ENCODE peak calls at places on chromosomes 2 and 18, in five cellular contexts. R is Peyer's patch, O is PC-9, K is psoas muscle, U is lower lobe of right lung. T is an unnamed sample.

GRCh38 chr2:69086466-69086865 is 73.5 kb downstream of the ANTXR1 start:
- DNase-seq in R (no peak), O (no peak), K (no peak), U (no peak), T (no peak)

GRCh38 chr2:233473878-233474277 is 92.7 kb downstream of the USP40 start:
- DNase-seq in R (no peak), O (no peak), K (peak), U (no peak), T (no peak)

GRCh38 chr2:234291765-234292204 is 205.1 kb downstream of the ARL4C start:
- DNase-seq in R (peak), O (peak), K (no peak), U (no peak), T (peak)

GRCh38 chr2:240293865-240294461 is 141.5 kb upstream of the GPC1 start:
- DNase-seq in R (no peak), O (no peak), K (no peak), U (no peak), T (no peak)

GRCh38 chr2:64202206-64202864 is 58.1 kb upstream of the PELI1 start:
- DNase-seq in R (no peak), O (no peak), K (no peak), U (no peak), T (no peak)

GRCh38 chr2:128593518-128594272 is 275.0 kb upstream of the HS6ST1 start:
- DNase-seq in R (no peak), O (no peak), K (no peak), U (no peak), T (no peak)

GRCh38 chr2:241125626-241126025 is 23.5 kb upstream of the MTERF4 start:
- DNase-seq in R (no peak), O (no peak), K (peak), U (peak), T (no peak)

GRCh38 chr18:70397259-70397925 is 108.5 kb downstream of the SOCS6 start:
- DNase-seq in R (no peak), O (no peak), K (no peak), U (no peak), T (no peak)

GRCh38 chr2:240911641-240912265 is 5.6 kb downstream of the CROCC2 start:
- DNase-seq in R (no peak), O (no peak), K (no peak), U (no peak), T (no peak)

GRCh38 chr18:74353169-74353775 is 37.6 kb downstream of the C18orf63 start:
- DNase-seq in R (peak), O (peak), K (no peak), U (no peak), T (peak)

GRCh38 chr2:109440507-109441156 is 173.1 kb downstream of the SEPTIN10 start:
- DNase-seq in R (no peak), O (no peak), K (no peak), U (no peak), T (no peak)

GRCh38 chr2:105739944-105740734 is 4.6 kb upstream of the NCK2 start:
- DNase-seq in R (no peak), O (no peak), K (no peak), U (no peak), T (no peak)

GRCh38 chr2:240567872-240568677 is at the start of gene RNPEPL1:
- DNase-seq in R (peak), O (peak), K (peak), U (peak), T (no peak)

GRCh38 chr2:45771251-45771650 is 119.8 kb downstream of the PRKCE start:
- DNase-seq in R (no peak), O (no peak), K (peak), U (peak), T (no peak)

GRCh38 chr2:132407767-132408166 is 8.8 kb upstream of the GPR39 start:
- DNase-seq in R (no peak), O (no peak), K (no peak), U (no peak), T (no peak)

GRCh38 chr2:79971807-79972206 is 332.7 kb downstream of the LRRTM1 start:
- DNase-seq in R (no peak), O (no peak), K (no peak), U (no peak), T (no peak)

GRCh38 chr2:204776781-204777559 is 231.7 kb downstream of the PARD3B start:
- DNase-seq in R (no peak), O (no peak), K (no peak), U (no peak), T (no peak)

GRCh38 chr2:136645458-136645857 is 119.9 kb upstream of the THSD7B start:
- DNase-seq in R (no peak), O (no peak), K (no peak), U (no peak), T (no peak)

GRCh38 chr2:84022810-84023431 is 436.2 kb downstream of the SUCLG1 start:
- DNase-seq in R (no peak), O (peak), K (no peak), U (no peak), T (peak)

GRCh38 chr2:153214349-153214748 is 264.2 kb downstream of the RPRM start:
- DNase-seq in R (no peak), O (no peak), K (no peak), U (no peak), T (no peak)

GRCh38 chr2:43049836-43050796 is 176.3 kb downstream of the ZFP36L2 start:
- DNase-seq in R (no peak), O (no peak), K (peak), U (no peak), T (no peak)

GRCh38 chr2:189574793-189575475 is 5.7 kb downstream of the SLC40A1 start:
- DNase-seq in R (no peak), O (no peak), K (no peak), U (no peak), T (no peak)

GRCh38 chr2:201466050-201466660 is 14.6 kb downstream of the STRADB start:
- DNase-seq in R (no peak), O (no peak), K (no peak), U (no peak), T (no peak)

GRCh38 chr18:53789376-53790247 is 434.9 kb downstream of the MBD2 start:
- DNase-seq in R (no peak), O (no peak), K (no peak), U (no peak), T (no peak)

GRCh38 chr2:234457421-234457820 is 39.5 kb downstream of the ARL4C start:
- DNase-seq in R (no peak), O (no peak), K (no peak), U (no peak), T (no peak)

GRCh38 chr2:120436885-120437603 is 91.1 kb downstream of the INHBB start:
- DNase-seq in R (no peak), O (peak), K (no peak), U (no peak), T (no peak)

GRCh38 chr2:229257980-229258379 is 13.1 kb downstream of the PID1 start:
- DNase-seq in R (no peak), O (no peak), K (no peak), U (no peak), T (no peak)

GRCh38 chr18:23412351-23412964 is 40.6 kb upstream of the RIOK3 start:
- DNase-seq in R (no peak), O (no peak), K (no peak), U (no peak), T (no peak)

GRCh38 chr2:110770308-110770695 is 37.9 kb downstream of the ACOXL start:
- DNase-seq in R (no peak), O (no peak), K (no peak), U (no peak), T (no peak)

GRCh38 chr2:29070542-29070941 is 3.8 kb downstream of the PCARE start:
- DNase-seq in R (no peak), O (no peak), K (no peak), U (no peak), T (no peak)

GRCh38 chr2:235698504-235698903 is 204.7 kb downstream of the AGAP1 start:
- DNase-seq in R (no peak), O (no peak), K (no peak), U (no peak), T (no peak)

GRCh38 chr18:11224166-11224565 is 74.8 kb upstream of the PIEZO2 start:
- DNase-seq in R (no peak), O (no peak), K (no peak), U (no peak), T (no peak)

GRCh38 chr18:46334200-46334553 is 230.0 kb downstream of the HAUS1 start:
- DNase-seq in R (no peak), O (no peak), K (no peak), U (no peak), T (no peak)

GRCh38 chr2:42494434-42495233 is 852 bp upstream of the KCNG3 start:
- DNase-seq in R (peak), O (peak), K (peak), U (peak), T (peak)

GRCh38 chr18:3468833-3469232 is 18.9 kb downstream of the TGIF1 start:
- DNase-seq in R (no peak), O (no peak), K (no peak), U (no peak), T (no peak)

DNA sequence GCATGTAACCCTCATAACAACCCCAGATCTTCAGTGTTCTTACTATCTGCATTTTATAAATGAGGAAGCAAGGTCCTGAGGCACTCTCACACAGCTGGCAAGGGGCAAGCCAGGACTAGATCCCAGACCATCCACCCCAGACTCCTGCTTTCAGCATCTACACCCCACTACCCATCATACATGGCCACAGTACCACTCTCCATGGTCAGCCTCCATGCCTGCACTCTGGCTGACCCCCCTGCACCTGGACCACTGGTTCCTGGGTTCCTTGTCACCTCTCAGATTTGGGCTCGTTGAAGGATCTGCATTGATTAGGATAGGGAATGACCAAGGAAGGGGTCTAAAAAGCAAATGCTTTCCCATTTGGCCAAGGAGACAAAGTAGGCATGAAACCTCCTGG is 36.0 kb upstream of the TEX51 start:
- DNase-seq in R (no peak), O (no peak), K (no peak), U (no peak), T (no peak)
- H3K4me3 ChIP-seq in R (no peak), O (no peak), K (no peak), U (no peak), T (no peak)

DNA sequence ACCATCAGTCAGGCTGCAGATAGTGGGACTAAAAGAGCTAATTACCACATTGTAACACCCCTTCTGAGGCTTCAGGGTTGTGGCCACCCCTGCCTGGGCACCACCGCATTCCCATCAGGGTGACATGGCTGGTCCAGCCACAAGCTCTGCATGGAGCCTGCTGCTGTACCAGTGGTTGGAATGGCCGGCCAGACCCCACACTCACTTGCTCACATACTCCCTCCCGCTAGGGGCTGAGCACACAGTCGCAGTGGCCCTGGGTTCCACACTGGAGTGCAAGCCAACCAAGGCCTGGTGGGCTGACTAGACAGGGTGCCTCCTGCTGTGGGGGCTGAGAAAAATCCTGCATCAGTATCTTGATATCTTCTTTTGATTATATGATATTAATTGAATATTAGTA is 182.8 kb upstream of the STK17B start:
- DNase-seq in R (no peak), O (no peak), K (no peak), U (no peak), T (no peak)
- TF ChIP-seq CTCF in R (no peak), O (no peak), K (no peak), U (no peak), T (no peak)

GRCh38 chr18:63284861-63285260 is 34.7 kb downstream of the BCL2 start:
- DNase-seq in R (peak), O (no peak), K (no peak), U (no peak), T (no peak)
- H3K4me3 ChIP-seq in R (peak), O (no peak), K (no peak), U (no peak), T (no peak)

GRCh38 chr2:219175928-219176817 is 552 bp downstream of the CNPPD1 start:
- DNase-seq in R (peak), O (no peak), K (peak), U (peak), T (no peak)
- TF ChIP-seq CTCF in R (no peak), O (no peak), K (no peak), U (peak), T (peak)

DNA sequence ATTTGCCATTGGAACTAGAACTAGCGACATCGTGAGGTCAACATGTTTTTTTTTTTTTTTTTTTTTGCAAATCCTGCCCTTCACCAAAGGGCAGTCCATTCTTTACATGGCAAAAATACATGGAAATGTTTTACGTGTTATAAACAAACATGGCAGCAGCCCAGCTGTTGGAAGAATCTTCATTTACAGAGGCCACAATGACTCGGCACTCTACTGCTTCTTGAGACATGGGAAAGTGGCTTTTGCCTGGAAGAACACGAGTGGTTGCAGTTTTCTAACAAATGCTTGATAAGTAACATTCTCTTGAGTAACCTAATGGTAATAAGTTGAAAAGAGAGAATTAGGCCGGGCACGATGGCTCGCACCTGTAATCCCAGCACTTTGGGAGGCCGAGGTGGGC is 22.8 kb upstream of the POLR1B start:
- DNase-seq in R (no peak), O (no peak), K (no peak), U (no peak), T (no peak)
- H3K4me3 ChIP-seq in R (no peak), O (no peak), K (no peak), U (no peak), T (no peak)

GRCh38 chr2:149573760-149574159 is 13.8 kb downstream of the MMADHC start:
- DNase-seq in R (no peak), O (no peak), K (no peak), U (no peak), T (no peak)
- TF ChIP-seq CTCF in R (peak), O (peak), K (peak), U (peak), T (peak)

T was measured in AG04449.